ENCODE peak calls at places on chromosomes 1 and 21, in five cellular contexts. Q is H9, P is IMR-90, F is mesendoderm, X is neuronal stem cell. Z is an unnamed sample.

GRCh38 chr1:84668185-84668584 is 22.1 kb downstream of the SSX2IP start:
- DNase-seq in X (no peak), P (no peak), Q (no peak), F (peak), Z (no peak)

GRCh38 chr1:185376840-185377635 is 60.0 kb upstream of the IVNS1ABP start:
- DNase-seq in P (peak), Q (no peak), F (no peak), X (no peak), Z (peak)

GRCh38 chr1:237799762-237800474 is 90.8 kb downstream of the ZP4 start:
- DNase-seq in F (peak), P (peak), X (no peak), Q (peak), Z (peak)

GRCh38 chr1:175597969-175598765 is 145.2 kb downstream of the TNR start:
- DNase-seq in P (peak), X (no peak), Q (no peak), F (no peak), Z (peak)

GRCh38 chr1:37448185-37448584 is 26.2 kb upstream of the ZC3H12A start:
- DNase-seq in P (no peak), Q (peak), X (no peak), F (no peak), Z (no peak)

GRCh38 chr1:33014464-33015170 is 22.1 kb downstream of the AK2 start:
- DNase-seq in F (no peak), P (no peak), Q (no peak), X (no peak), Z (no peak)

GRCh38 chr1:234315091-234315541 is 58.1 kb upstream of the COA6 start:
- DNase-seq in P (peak), F (peak), X (no peak), Q (no peak), Z (peak)

GRCh38 chr1:155012052-155012546 is 9.5 kb downstream of the ZBTB7B start:
- DNase-seq in P (no peak), Q (peak), X (peak), F (peak), Z (peak)

GRCh38 chr1:68919070-68919469 is 422.2 kb upstream of the DEPDC1 start:
- DNase-seq in F (no peak), P (no peak), Q (no peak), X (no peak), Z (no peak)

GRCh38 chr21:34967509-34968289 is 81.4 kb downstream of the RUNX1 start:
- DNase-seq in P (peak), F (peak), Q (no peak), X (no peak), Z (peak)

GRCh38 chr1:150764617-150765090 is 924 bp downstream of the CTSS start:
- DNase-seq in X (no peak), F (no peak), P (peak), Q (no peak), Z (peak)

GRCh38 chr1:33657833-33658232 is 185.4 kb downstream of the ZSCAN20 start:
- DNase-seq in P (no peak), F (no peak), X (no peak), Q (no peak), Z (no peak)

GRCh38 chr1:6385673-6386191 is 7.8 kb downstream of the ACOT7 start:
- DNase-seq in Q (peak), P (peak), X (no peak), F (peak), Z (peak)

GRCh38 chr1:53368314-53369033 is 40.6 kb upstream of the LRP8 start:
- DNase-seq in Q (peak), F (no peak), X (no peak), P (no peak), Z (no peak)
- H4K8ac ChIP-seq in Q (no peak), F (no peak), X (no peak), P (no peak), Z (no peak)

DNA sequence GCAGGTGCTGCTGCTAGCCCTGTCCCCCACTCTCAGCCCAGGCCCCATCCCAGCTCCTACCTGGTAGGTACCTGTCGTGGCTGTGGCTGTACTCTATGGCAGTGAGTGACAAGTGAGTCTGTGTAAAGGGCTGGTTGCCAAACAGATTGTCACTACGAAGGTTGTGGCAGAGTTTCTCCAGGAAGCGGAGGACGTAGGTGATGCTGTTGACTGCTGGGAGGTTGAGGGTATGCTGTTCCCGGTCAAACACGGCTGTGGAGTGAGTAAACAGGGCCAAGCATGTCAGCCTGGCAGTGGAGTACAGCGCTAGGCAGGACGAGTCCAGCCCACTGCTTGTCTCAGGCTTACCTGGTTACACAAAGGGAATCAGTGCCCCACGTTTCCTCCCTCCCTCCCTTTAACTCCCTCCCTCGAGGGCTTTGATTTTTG is 24.8 kb upstream of the SLFNL1 start:
- DNase-seq in P (no peak), X (no peak), F (no peak), Q (no peak), Z (no peak)
- H4K8ac ChIP-seq in P (no peak), X (no peak), F (no peak), Q (no peak), Z (no peak)

DNA sequence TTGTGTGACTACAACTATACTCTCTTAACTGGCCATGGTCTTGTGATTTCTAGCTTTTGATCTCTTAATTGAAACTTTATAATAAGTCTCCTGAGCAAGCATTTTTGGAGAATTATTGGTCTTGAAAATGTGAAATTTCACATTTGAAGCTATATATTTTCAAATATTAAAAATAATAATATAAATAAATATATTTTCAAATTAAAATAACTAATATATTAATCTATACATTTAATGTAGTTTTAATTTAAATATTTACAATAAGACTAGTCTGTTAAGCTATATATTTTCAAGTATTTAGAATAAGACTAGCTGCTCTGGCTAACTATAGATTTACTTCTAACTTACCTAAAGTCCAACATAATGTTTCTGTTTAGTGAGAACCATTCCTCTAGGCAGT is 32.1 kb upstream of the TSHB start:
- DNase-seq in P (no peak), F (no peak), Q (no peak), X (no peak), Z (no peak)
- H4K8ac ChIP-seq in P (no peak), F (no peak), Q (no peak), X (no peak), Z (no peak)

GRCh38 chr1:55689800-55690199 is 474.6 kb upstream of the USP24 start:
- DNase-seq in Q (no peak), P (no peak), X (no peak), F (no peak), Z (no peak)

GRCh38 chr1:55685560-55685959 is 470.4 kb upstream of the USP24 start:
- DNase-seq in F (no peak), X (no peak), P (no peak), Q (no peak), Z (no peak)

GRCh38 chr1:55679971-55680370 is 464.8 kb upstream of the USP24 start:
- DNase-seq in F (no peak), P (peak), X (no peak), Q (no peak), Z (peak)

GRCh38 chr1:55682198-55682597 is 467.0 kb upstream of the USP24 start:
- DNase-seq in Q (no peak), P (peak), F (no peak), X (no peak), Z (no peak)

DNA sequence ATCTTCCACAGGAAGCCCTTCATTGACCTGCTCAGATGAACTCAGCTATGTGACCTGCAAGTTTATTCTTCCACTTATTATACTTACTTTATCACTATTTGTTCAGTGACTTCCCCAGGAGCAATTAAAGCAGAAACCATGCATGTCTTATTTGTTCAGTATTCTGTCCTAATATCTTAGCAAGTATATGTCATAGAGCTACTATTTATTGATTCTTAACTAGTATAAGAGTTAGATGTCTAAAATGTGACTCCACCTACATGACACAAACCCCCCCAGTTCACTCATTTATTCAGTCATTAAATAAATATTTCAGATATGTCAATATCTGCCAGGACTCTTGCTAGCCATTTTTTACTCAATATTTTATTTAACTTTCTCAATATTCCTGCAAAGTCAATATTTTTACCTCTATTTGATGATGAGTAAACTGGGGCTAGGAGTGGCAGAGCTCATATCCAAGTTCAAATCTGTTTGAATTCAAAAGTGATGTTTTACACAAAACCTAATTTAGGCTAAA is 469.0 kb upstream of the USP24 start:
- DNase-seq in Q (no peak), F (no peak), P (no peak), X (no peak), Z (no peak)
- H4K8ac ChIP-seq in Q (no peak), F (no peak), P (peak), X (no peak), Z (no peak)

DNA sequence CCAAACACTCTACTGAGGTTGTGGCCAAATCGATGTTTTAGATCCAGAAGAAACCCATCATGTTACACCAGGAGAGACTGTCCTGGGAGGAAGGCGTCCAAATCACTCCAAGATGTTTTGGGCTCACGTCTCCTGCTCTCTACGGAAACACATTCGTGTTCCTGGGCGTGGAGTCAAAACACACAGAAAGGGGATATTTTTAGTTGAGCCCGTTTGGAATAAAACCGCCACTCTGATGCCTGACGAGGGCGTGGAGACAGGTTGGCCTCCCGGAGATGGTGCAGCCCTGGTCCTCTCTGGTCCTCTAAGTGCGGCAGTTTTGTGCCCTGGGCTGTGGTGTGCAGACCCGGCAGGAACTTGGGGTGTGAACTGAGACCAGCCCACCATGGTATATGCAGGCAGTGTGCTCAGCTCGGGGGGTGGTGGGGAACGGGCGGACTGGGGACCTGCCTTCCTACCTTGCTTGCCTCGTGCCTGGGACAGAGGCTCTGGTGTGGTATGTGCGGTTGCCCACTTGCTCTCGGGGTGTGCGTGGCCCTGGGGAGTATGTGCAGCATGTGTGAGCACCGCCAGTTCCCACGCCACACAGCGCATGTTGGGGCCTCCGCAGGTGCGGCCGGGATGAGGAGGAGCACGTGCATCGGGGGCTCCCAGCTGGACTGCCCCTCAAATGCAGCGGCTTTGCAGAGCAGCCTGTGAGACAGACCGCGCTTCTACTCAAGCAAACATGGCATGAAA is 93.1 kb upstream of the ACTRT2 start:
- DNase-seq in F (no peak), P (no peak), X (no peak), Q (no peak), Z (no peak)
- H4K8ac ChIP-seq in F (no peak), P (no peak), X (no peak), Q (no peak), Z (no peak)

Z was measured in mesenchymal stem cell.